ENCODE peak calls at places on chromosomes 7 and 10, in five cellular contexts. X is colonic mucosa, T is endothelial cell, N is foreskin melanocyte, O is tibial artery. A is an unnamed sample.

GRCh38 chr7:131878777-131879176 is 322.3 kb upstream of the PODXL start:
- DNase-seq in O (no peak), X (no peak), T (no peak), N (no peak), A (no peak)

GRCh38 chr7:28144266-28144665 is 36.3 kb downstream of the JAZF1 start:
- DNase-seq in N (no peak), O (no peak), X (no peak), T (peak; percentile 59), A (no peak)

GRCh38 chr10:71831646-71832552 is 19.2 kb downstream of the PSAP start:
- DNase-seq in O (peak; percentile 45), X (no peak), N (no peak), T (no peak), A (peak; percentile 43)

GRCh38 chr7:144122876-144123275 is at the start of gene OR2A14:
- DNase-seq in T (no peak), X (no peak), N (no peak), O (no peak), A (no peak)

GRCh38 chr10:78921906-78922305 is 146.9 kb upstream of the ZMIZ1 start:
- DNase-seq in T (no peak), N (no peak), O (no peak), X (no peak), A (no peak)

GRCh38 chr10:5449823-5450222 is 37.5 kb downstream of the NET1 start:
- DNase-seq in N (peak; percentile 27), X (no peak), O (no peak), T (no peak), A (peak; percentile 89)

GRCh38 chr7:42493436-42494198 is 256.6 kb upstream of the GLI3 start:
- DNase-seq in T (peak; percentile 53), O (peak; percentile 86), N (peak; percentile 75), X (peak; percentile 63), A (peak; percentile 95)

GRCh38 chr10:133261726-133262325 is 14.8 kb downstream of the ADAM8 start:
- DNase-seq in X (peak; percentile 91), O (peak; percentile 89), N (no peak), T (peak; percentile 43), A (peak; percentile 55)

GRCh38 chr7:132028144-132028920 is 471.9 kb upstream of the PODXL start:
- DNase-seq in T (no peak), N (no peak), O (no peak), X (no peak), A (no peak)

GRCh38 chr10:43857206-43857952 is 208.7 kb upstream of the ZNF32 start:
- DNase-seq in T (no peak), N (no peak), O (no peak), X (no peak), A (peak; percentile 85)

GRCh38 chr10:5522913-5523560 is 1.7 kb upstream of the CALML3 start:
- DNase-seq in X (no peak), O (peak; percentile 47), N (no peak), T (no peak), A (no peak)

GRCh38 chr10:83647519-83647918 is 491.8 kb upstream of the GHITM start:
- DNase-seq in N (no peak), T (no peak), O (no peak), X (no peak), A (no peak)

GRCh38 chr10:23314835-23315239 is 29.8 kb downstream of the C10orf67 start:
- DNase-seq in X (peak; percentile 63), N (peak; percentile 61), O (no peak), T (peak; percentile 55), A (peak; percentile 95)

GRCh38 chr7:151895008-151895661 is 18.2 kb upstream of the PRKAG2 start:
- DNase-seq in X (peak; percentile 82), N (no peak), T (no peak), O (peak; percentile 46), A (no peak)

GRCh38 chr7:138345567-138345966 is 114.5 kb upstream of the TRIM24 start:
- DNase-seq in T (no peak), O (no peak), X (no peak), N (no peak), A (no peak)

GRCh38 chr7:111846900-111847299 is 284.6 kb upstream of the IMMP2L start:
- DNase-seq in X (no peak), O (no peak), N (no peak), T (no peak), A (no peak)

GRCh38 chr7:26653430-26653911 is 210.9 kb downstream of the SKAP2 start:
- DNase-seq in N (no peak), O (no peak), X (peak; percentile 37), T (no peak), A (no peak)

GRCh38 chr10:70648427-70648826 is 23.9 kb upstream of the ADAMTS14 start:
- DNase-seq in X (no peak), T (no peak), N (no peak), O (no peak), A (no peak)

GRCh38 chr7:133703547-133703946 is 423.6 kb upstream of the LRGUK start:
- DNase-seq in T (no peak), X (no peak), O (no peak), N (no peak), A (peak; percentile 96)

GRCh38 chr10:97204826-97205679 is 19.3 kb upstream of the SLIT1 start:
- DNase-seq in X (no peak), T (no peak), N (no peak), O (no peak), A (no peak)

GRCh38 chr10:116669832-116670644 is 49.3 kb downstream of the PNLIPRP2 start:
- DNase-seq in X (peak; percentile 52), N (no peak), O (no peak), T (peak; percentile 39), A (no peak)

GRCh38 chr10:110783509-110784103 is 88.1 kb upstream of the PDCD4 start:
- DNase-seq in X (no peak), T (no peak), O (no peak), N (no peak), A (no peak)